ENCODE peak calls at places on chromosomes 16 and 17, in four cellular contexts. R is colonic mucosa; I is neuronal stem cell; B is CD8-positive, alpha-beta T cell. N is an unnamed sample.

GRCh38 chr16:29849505-29849904 is 13.5 kb downstream of the CDIPT start:
- DNase-seq in I (no peak), B (no peak), R (no peak), N (no peak)

GRCh38 chr17:28402224-28402630 is 3.8 kb downstream of the SLC46A1 start:
- DNase-seq in I (no peak), B (no peak), R (no peak), N (no peak)

GRCh38 chr17:46772013-46772878 is 46.2 kb downstream of the WNT3 start:
- DNase-seq in B (no peak), I (peak; percentile 59), R (peak; percentile 55), N (peak; percentile 85)

GRCh38 chr16:87707097-87707496 is 58.7 kb downstream of the KLHDC4 start:
- DNase-seq in R (no peak), I (no peak), B (no peak), N (peak; percentile 11)

GRCh38 chr17:10226930-10227695 is 28.7 kb upstream of the GAS7 start:
- DNase-seq in R (peak; percentile 45), B (peak; percentile 20), I (peak; percentile 37), N (peak; percentile 47)

GRCh38 chr17:5562661-5563360 is 21.5 kb downstream of the NLRP1 start:
- DNase-seq in R (no peak), I (no peak), B (no peak), N (no peak)

GRCh38 chr17:68812876-68813584 is 142.2 kb downstream of the ABCA8 start:
- DNase-seq in I (no peak), R (no peak), B (no peak), N (no peak)

GRCh38 chr16:57637424-57637823 is 9.0 kb downstream of the ADGRG1 start:
- DNase-seq in B (no peak), I (peak; percentile 40), R (no peak), N (no peak)

GRCh38 chr16:85396879-85397871 is 215.9 kb upstream of the GSE1 start:
- DNase-seq in I (no peak), R (peak; percentile 19), B (no peak), N (no peak)

GRCh38 chr17:58136669-58137279 is 11.4 kb upstream of the OR4D1 start:
- DNase-seq in B (no peak), R (no peak), I (no peak), N (peak; percentile 13)

GRCh38 chr16:5025171-5025632 is 8.5 kb downstream of the NAGPA start:
- DNase-seq in B (no peak), I (peak; percentile 46), R (peak; percentile 42), N (no peak)

GRCh38 chr16:19179890-19180490 is 11.9 kb downstream of the SYT17 start:
- DNase-seq in R (peak; percentile 71), B (no peak), I (peak; percentile 48), N (no peak)

GRCh38 chr16:71358464-71359031 is at the start of gene CALB2:
- DNase-seq in R (peak; percentile 61), B (peak; percentile 56), I (peak; percentile 76), N (no peak)

GRCh38 chr17:37643118-37643766 is at the start of gene DDX52:
- DNase-seq in R (peak; percentile 95), B (peak; percentile 82), I (peak; percentile 78), N (peak; percentile 60)

GRCh38 chr16:49900875-49901274 is 45.0 kb upstream of the ZNF423 start:
- DNase-seq in I (no peak), B (no peak), R (no peak), N (no peak)

GRCh38 chr16:86818701-86819522 is 240.6 kb downstream of the FOXL1 start:
- DNase-seq in I (no peak), R (no peak), B (no peak), N (no peak)

GRCh38 chr16:66846831-66847230 is 2.6 kb downstream of the CA7 start:
- DNase-seq in I (no peak), B (no peak), R (no peak), N (no peak)

GRCh38 chr16:27236635-27237228 is 31.8 kb downstream of the NSMCE1 start:
- DNase-seq in B (no peak), I (no peak), R (no peak), N (no peak)

GRCh38 chr16:62540496-62540895 is 504.3 kb upstream of the CDH8 start:
- DNase-seq in B (no peak), I (no peak), R (no peak), N (no peak)

GRCh38 chr16:74872302-74872701 is 97.7 kb upstream of the FA2H start:
- DNase-seq in B (no peak), R (no peak), I (no peak), N (no peak)

GRCh38 chr16:74871608-74872007 is 97.0 kb upstream of the FA2H start:
- DNase-seq in B (no peak), I (no peak), R (no peak), N (peak; percentile 73)

GRCh38 chr16:74877706-74878105 is 103.1 kb upstream of the FA2H start:
- DNase-seq in B (no peak), I (no peak), R (no peak), N (no peak)

GRCh38 chr16:74874123-74874522 is 99.5 kb upstream of the FA2H start:
- DNase-seq in B (no peak), I (no peak), R (no peak), N (no peak)

DNA sequence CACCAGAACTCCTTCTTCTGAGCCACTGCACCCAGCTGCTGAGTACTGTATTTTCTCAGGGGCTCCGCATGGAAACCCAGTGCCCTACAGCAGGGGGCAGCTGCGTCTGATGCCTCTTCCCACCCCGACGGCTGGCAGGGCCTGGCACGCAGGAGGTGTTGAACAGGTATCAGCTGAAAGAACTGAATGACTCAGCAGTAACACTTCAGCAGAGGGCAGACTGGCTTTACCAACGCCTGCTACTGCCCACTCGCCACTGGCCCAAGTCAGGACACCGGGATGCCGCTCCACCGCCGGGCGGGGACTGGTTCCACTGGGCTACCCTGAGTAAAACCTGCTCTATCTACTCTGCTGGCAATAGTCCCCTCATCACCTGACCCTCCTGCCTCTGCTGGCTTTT is 100.3 kb upstream of the FA2H start:
- DNase-seq in I (no peak), R (no peak), B (no peak), N (no peak)
- H3K36me3 ChIP-seq in I (peaks cover 14% of the 10 kb centered on the region), R (no peaks in the 10 kb centered on the region), B (peaks cover 6% of the 10 kb centered on the region), N (peaks cover 3% of the 10 kb centered on the region)

GRCh38 chr16:84075376-84075775 is 32.8 kb upstream of the SLC38A8 start:
- DNase-seq in B (no peak), I (no peak), R (no peak), N (no peak)

GRCh38 chr16:84079664-84080063 is 37.1 kb upstream of the SLC38A8 start:
- DNase-seq in B (no peak), I (no peak), R (no peak), N (no peak)

GRCh38 chr16:84072014-84072413 is 29.4 kb upstream of the SLC38A8 start:
- DNase-seq in I (no peak), B (no peak), R (no peak), N (no peak)

GRCh38 chr16:84071151-84071550 is 28.6 kb upstream of the SLC38A8 start:
- DNase-seq in R (no peak), I (no peak), B (no peak), N (no peak)

DNA sequence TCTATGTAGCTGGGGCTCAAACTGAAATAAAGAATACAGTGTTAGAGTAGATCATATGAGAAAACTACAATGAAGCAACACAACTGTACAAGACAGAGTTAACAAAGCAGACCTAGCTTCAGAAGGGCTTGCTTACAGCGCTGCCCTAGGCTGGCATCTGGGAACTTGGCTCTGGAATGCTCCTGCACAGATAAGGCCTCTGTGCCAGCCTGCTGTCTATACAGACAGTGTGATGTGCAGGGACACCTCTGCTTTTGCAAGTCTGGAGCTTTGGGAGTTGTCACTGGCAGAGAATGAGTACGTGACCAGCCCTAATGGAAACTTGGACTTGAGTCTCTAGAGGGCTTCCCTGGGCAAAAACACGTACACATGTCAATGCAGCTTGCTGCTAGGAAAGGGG is 32.1 kb upstream of the SLC38A8 start:
- DNase-seq in I (no peak), B (no peak), R (no peak), N (no peak)
- H3K36me3 ChIP-seq in I (peaks cover 36% of the 10 kb centered on the region), B (peaks cover 41% of the 10 kb centered on the region), R (no peaks in the 10 kb centered on the region), N (peaks cover 17% of the 10 kb centered on the region)

GRCh38 chr17:78793415-78793814 is 11.3 kb upstream of the CYTH1 start:
- DNase-seq in I (no peak), R (no peak), B (no peak), N (no peak)

GRCh38 chr17:78793968-78794367 is 11.9 kb upstream of the CYTH1 start:
- DNase-seq in B (no peak), R (no peak), I (no peak), N (no peak)

GRCh38 chr17:78796134-78796900 is 14.2 kb upstream of the CYTH1 start:
- DNase-seq in I (no peak), R (no peak), B (no peak), N (no peak)

GRCh38 chr17:78794399-78794798 is 12.3 kb upstream of the CYTH1 start:
- DNase-seq in B (no peak), R (no peak), I (no peak), N (no peak)

GRCh38 chr17:78795241-78795640 is 13.2 kb upstream of the CYTH1 start:
- DNase-seq in R (no peak), I (no peak), B (no peak), N (no peak)
- H3K36me3 ChIP-seq in R (peaks cover 19% of the 10 kb centered on the region), I (peaks cover 37% of the 10 kb centered on the region), B (peaks cover 57% of the 10 kb centered on the region), N (peaks cover 41% of the 10 kb centered on the region)

GRCh38 chr16:796296-797119 is 4.0 kb downstream of the GNG13 start:
- DNase-seq in B (no peak), R (no peak), I (no peak), N (no peak)
- H3K36me3 ChIP-seq in B (no peaks in the 10 kb centered on the region), R (no peaks in the 10 kb centered on the region), I (peaks cover 34% of the 10 kb centered on the region), N (peaks cover 23% of the 10 kb centered on the region)

GRCh38 chr17:79690988-79691836 is 39.5 kb upstream of the ENPP7 start:
- DNase-seq in R (no peak), B (no peak), I (no peak), N (no peak)
- H3K36me3 ChIP-seq in R (no peaks in the 10 kb centered on the region), B (no peaks in the 10 kb centered on the region), I (no peaks in the 10 kb centered on the region), N (no peaks in the 10 kb centered on the region)

GRCh38 chr16:89297870-89298545 is 80.5 kb downstream of the ZNF778 start:
- DNase-seq in B (no peak), I (no peak), R (no peak), N (no peak)
- H3K36me3 ChIP-seq in B (peaks cover 20% of the 10 kb centered on the region), I (peaks cover 20% of the 10 kb centered on the region), R (no peaks in the 10 kb centered on the region), N (no peaks in the 10 kb centered on the region)

GRCh38 chr17:30793282-30793977 is 31.1 kb downstream of the CRLF3 start:
- DNase-seq in B (no peak), R (no peak), I (no peak), N (no peak)
- H3K36me3 ChIP-seq in B (peaks cover 53% of the 10 kb centered on the region), R (no peaks in the 10 kb centered on the region), I (peaks cover 5% of the 10 kb centered on the region), N (no peaks in the 10 kb centered on the region)

N was measured in iPS DF 6.9.